ENCODE peak calls at places on chromosomes 16 and 17, in five cellular contexts. G is HepG2, V is WTC11, W is K562, B is H1. S is an unnamed sample.

GRCh38 chr16:22103371-22103890 is 11.1 kb downstream of the VWA3A start:
- DNase-seq in W (no peak), B (no peak), G (no peak), V (no peak), S (no peak)

GRCh38 chr16:14232106-14232890 is 161.2 kb downstream of the MRTFB start:
- DNase-seq in G (no peak), W (no peak), V (no peak), B (no peak), S (no peak)

GRCh38 chr16:81882559-81882958 is 103.5 kb downstream of the PLCG2 start:
- DNase-seq in W (no peak), G (no peak), B (no peak), V (no peak), S (no peak)

GRCh38 chr17:80866050-80866793 is 125.4 kb upstream of the CHMP6 start:
- DNase-seq in W (peak; percentile 68), B (peak; percentile 83), G (peak; percentile 56), V (peak; percentile 77), S (peak; percentile 37)

GRCh38 chr17:3526971-3527370 is 30.6 kb downstream of the TRPV3 start:
- DNase-seq in G (no peak), W (no peak), V (no peak), B (no peak), S (no peak)

GRCh38 chr17:36463916-36464764 is 22.3 kb upstream of the ZNHIT3 start:
- DNase-seq in W (peak; percentile 95), V (peak; percentile 94), G (peak; percentile 45), B (peak; percentile 95), S (peak; percentile 47)

GRCh38 chr16:69199382-69199781 is 12.4 kb downstream of the SNTB2 start:
- DNase-seq in G (no peak), W (no peak), V (no peak), B (no peak), S (no peak)

GRCh38 chr17:79023886-79024771 is at the start of gene C1QTNF1:
- DNase-seq in V (peak; percentile 70), W (peak; percentile 68), B (peak; percentile 77), G (no peak), S (no peak)

GRCh38 chr17:13544292-13544691 is 57.4 kb downstream of the HS3ST3A1 start:
- DNase-seq in W (no peak), G (no peak), B (no peak), V (no peak), S (no peak)

GRCh38 chr17:53387745-53388144 is 435.0 kb upstream of the KIF2B start:
- DNase-seq in W (no peak), G (no peak), V (no peak), B (no peak), S (no peak)

GRCh38 chr17:39738568-39738901 is 797 bp downstream of the GRB7 start:
- DNase-seq in B (peak; percentile 78), V (peak; percentile 63), W (peak; percentile 45), G (peak; percentile 50), S (no peak)

DNA sequence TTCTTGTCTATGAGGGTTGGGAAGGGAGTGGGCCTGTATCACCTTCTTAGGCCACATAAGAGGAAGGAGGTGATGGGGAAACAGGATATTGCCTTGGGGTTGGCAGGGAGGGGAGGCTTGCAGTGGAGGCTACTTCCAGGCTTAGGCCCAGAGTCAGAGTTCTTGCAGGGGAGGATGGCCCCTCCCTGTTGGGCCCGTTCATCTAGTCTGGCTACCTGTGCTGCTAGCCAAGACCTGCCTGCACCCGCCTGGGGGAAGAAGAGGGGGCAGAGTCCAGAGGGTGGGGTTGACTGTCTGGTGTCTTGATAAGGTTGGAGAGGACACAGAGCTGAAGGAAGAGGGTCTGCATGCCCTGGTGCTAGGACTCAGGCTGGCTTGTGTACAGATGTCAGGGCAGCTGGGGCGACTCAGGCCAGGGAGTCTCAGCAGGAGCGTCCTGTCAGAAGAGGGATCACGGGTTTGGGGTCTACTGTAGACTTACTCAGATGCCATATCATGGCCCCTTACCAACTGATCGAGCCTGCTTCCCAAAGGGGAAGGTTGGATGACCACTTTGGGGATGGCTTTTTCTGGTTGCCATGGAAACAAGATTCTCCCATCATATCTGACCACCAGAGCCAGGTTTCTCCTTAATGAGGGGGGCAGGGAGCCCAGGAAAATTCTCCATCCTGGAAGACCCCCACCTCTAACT is 5.3 kb downstream of the KDM6B start:
- DNase-seq in G (no peak), W (no peak), B (no peak), V (no peak), S (no peak)
- TF ChIP-seq ATF3 in G (no peak), W (no peak), B (no peak), V (no peak), S (no peak)

GRCh38 chr16:642189-643049 is 791 bp downstream of the MCRIP2 start:
- DNase-seq in G (peak; percentile 60), B (peak; percentile 73), W (peak; percentile 79), V (peak; percentile 59), S (no peak)
- TF ChIP-seq ATF3 in G (peak; percentile 60), B (no peak), W (no peak), V (no peak), S (no peak)

DNA sequence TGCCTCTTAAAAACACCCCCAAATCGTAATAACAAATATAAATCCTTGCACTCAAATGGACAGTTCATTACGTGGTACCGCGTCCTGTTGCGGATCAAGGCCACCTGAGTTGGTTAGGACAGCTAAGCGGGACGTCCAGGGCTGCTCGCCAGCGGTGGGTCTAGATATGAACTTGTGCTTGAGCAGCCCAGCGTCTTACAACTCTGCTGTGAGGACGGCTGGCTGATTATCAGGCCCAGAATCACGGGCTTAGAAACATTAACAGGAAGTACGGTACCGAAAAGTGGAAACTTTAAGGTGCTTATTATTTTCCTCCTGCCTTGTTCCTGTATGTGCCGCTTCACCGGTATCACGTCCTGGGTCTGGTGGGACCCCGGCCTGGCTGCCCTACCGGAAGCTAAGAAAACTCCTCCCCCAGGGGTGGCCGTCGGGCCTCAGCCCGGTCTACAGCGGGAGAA is 832 bp upstream of the SRRM2 start:
- DNase-seq in B (no peak), V (peak; percentile 82), G (peak; percentile 83), W (no peak), S (peak; percentile 60)
- TF ChIP-seq ATF3 in B (no peak), V (no peak), G (no peak), W (no peak), S (no peak)

DNA sequence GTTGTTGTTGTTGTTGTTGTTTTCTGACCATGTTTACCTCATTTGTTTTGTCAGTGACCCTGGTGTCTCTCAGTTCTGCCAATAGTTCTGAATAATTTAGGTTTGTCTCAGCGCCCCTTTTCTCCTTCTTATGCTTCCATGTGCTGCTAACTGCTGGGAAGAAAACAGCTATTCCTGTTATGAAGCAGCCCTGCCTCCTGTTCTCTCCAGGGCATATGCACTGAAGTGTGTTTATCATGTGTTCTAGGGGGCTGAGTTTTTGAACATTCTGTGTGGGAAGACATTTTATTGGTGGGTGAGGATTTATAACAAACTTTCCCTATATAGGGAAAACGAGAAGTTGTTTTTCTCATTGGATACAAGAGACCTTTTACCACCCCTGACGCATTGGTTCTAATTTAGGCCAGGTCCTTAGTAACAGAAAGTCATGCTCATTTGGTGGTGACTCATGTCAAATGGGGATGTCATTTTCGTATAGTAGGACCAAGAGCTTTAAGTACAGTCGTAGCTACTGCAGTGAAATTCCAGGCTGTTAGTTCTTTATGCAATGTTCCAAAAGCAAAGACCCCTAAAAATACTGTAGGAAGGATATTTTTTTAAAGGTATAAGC is 135.6 kb downstream of the TRIM37 start:
- DNase-seq in V (no peak), W (no peak), B (no peak), G (no peak), S (no peak)
- TF ChIP-seq ATF3 in V (no peak), W (no peak), B (no peak), G (no peak), S (no peak)

DNA sequence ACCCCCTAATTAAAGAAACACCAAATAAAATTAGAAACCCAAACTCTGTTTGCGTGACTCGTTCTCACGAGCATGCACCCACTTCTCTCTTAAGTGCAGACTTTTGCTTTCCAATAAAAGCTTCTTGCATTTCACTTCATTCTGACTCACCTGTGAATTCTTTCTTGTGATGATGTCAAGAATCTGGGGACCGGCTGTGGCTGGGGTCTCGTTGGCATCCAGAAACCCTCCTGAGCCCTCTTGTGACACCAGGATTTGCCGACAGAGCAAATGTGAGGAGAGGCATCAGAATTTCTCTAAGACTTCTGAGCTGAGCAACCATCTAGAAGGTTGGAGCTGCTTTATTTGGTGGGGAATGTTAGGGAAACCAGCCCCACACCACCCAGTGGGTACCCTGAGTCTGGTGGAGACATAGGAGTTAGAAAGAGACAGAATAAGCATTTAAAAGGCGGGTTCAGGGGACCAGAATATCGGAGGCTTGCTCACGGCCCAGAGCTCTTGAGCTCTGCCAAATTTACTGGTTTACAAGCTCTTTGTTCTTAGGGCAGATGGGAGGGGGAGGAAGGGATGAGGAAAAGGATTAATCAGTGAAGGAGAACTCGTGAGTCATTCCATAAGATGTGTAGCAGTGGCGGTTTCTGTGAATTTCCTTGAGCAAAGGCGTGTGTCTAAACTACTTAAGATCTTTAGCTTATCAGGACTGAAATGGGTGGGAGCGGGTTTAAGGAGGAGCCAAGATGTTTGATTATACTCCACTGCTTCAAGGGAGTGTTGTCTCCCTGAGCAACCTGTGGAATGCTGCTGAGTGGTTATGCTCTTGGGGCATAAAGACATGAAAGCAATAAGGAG is 24.2 kb upstream of the TMC5 start:
- DNase-seq in B (no peak), V (no peak), W (no peak), G (no peak), S (peak; percentile 89)
- TF ChIP-seq ATF3 in B (no peak), V (no peak), W (no peak), G (no peak), S (no peak)

GRCh38 chr16:70809392-70810060 is 8.6 kb upstream of the VAC14 start:
- DNase-seq in G (no peak), B (no peak), W (no peak), V (no peak), S (no peak)

GRCh38 chr16:70805787-70806186 is 4.8 kb upstream of the VAC14 start:
- DNase-seq in B (no peak), G (no peak), W (no peak), V (no peak), S (no peak)

GRCh38 chr16:70804729-70805169 is 3.8 kb upstream of the VAC14 start:
- DNase-seq in G (no peak), V (no peak), B (no peak), W (no peak), S (no peak)

GRCh38 chr16:70805380-70805779 is 4.4 kb upstream of the VAC14 start:
- DNase-seq in B (no peak), V (no peak), W (no peak), G (no peak), S (no peak)

GRCh38 chr16:70808371-70808770 is 7.4 kb upstream of the VAC14 start:
- DNase-seq in W (no peak), V (no peak), G (no peak), B (no peak), S (no peak)
- TF ChIP-seq ATF3 in W (no peak), V (no peak), G (no peak), B (no peak), S (no peak)

GRCh38 chr16:86994651-86995171 is 322.5 kb downstream of the C16orf95 start:
- DNase-seq in W (peak; percentile 33), V (no peak), G (no peak), B (no peak), S (no peak)

GRCh38 chr16:86992587-86992986 is 324.6 kb downstream of the C16orf95 start:
- DNase-seq in V (no peak), G (no peak), B (no peak), W (no peak), S (no peak)

GRCh38 chr16:86993426-86994110 is 323.6 kb downstream of the C16orf95 start:
- DNase-seq in B (no peak), G (no peak), V (no peak), W (no peak), S (no peak)

GRCh38 chr16:86995456-86995855 is 321.7 kb downstream of the C16orf95 start:
- DNase-seq in B (no peak), V (no peak), G (no peak), W (no peak), S (no peak)

GRCh38 chr16:86994215-86994614 is 323.0 kb downstream of the C16orf95 start:
- DNase-seq in G (no peak), B (no peak), V (no peak), W (no peak), S (no peak)
- TF ChIP-seq ATF3 in G (no peak), B (no peak), V (no peak), W (no peak), S (no peak)

GRCh38 chr16:30761427-30761927 is 385 bp downstream of the CFAP119 start:
- DNase-seq in W (peak; percentile 58), G (no peak), B (peak; percentile 61), V (peak; percentile 56), S (no peak)
- TF ChIP-seq ATF3 in W (no peak), G (no peak), B (no peak), V (no peak), S (no peak)